ENCODE peak calls at places on chromosomes 4 and X, in four cellular contexts. O is uterus, R is nephron progenitor cell, G is astrocyte of the spinal cord. E is an unnamed sample.

GRCh38 chrX:107742754-107743191 is 32.8 kb downstream of the TSC22D3 start:
- DNase-seq in O (peak), G (no peak), R (peak), E (no peak)

GRCh38 chr4:132564920-132565319 is 584.2 kb upstream of the PCDH10 start:
- DNase-seq in R (no peak), G (no peak), O (no peak), E (no peak)

GRCh38 chrX:71454222-71454621 is 78.7 kb upstream of the OGT start:
- DNase-seq in G (no peak), R (no peak), O (no peak), E (no peak)

GRCh38 chrX:112832481-112833095 is 8.0 kb downstream of the AMOT start:
- DNase-seq in R (no peak), O (no peak), G (peak), E (no peak)

GRCh38 chrX:9340619-9341304 is 124.1 kb upstream of the TBL1X start:
- DNase-seq in G (no peak), O (peak), R (peak), E (peak)

GRCh38 chr4:184400375-184400870 is 73.9 kb downstream of the IRF2 start:
- DNase-seq in R (no peak), G (peak), O (no peak), E (no peak)

GRCh38 chr4:74437866-74438265 is 7.1 kb upstream of the AREG start:
- DNase-seq in G (no peak), R (no peak), O (no peak), E (no peak)

GRCh38 chr4:77795339-77795738 is 23.8 kb downstream of the CNOT6L start:
- DNase-seq in G (no peak), R (no peak), O (no peak), E (no peak)

GRCh38 chr4:165440415-165440882 is 61.6 kb downstream of the CPE start:
- DNase-seq in G (peak), O (no peak), R (no peak), E (no peak)

GRCh38 chr4:134934036-134934806 is 732.6 kb upstream of the PABPC4L start:
- DNase-seq in R (no peak), O (no peak), G (no peak), E (no peak)

GRCh38 chr4:134936014-134936413 is 734.4 kb upstream of the PABPC4L start:
- DNase-seq in O (no peak), G (no peak), R (no peak), E (no peak)

GRCh38 chr4:134935320-134935719 is 733.7 kb upstream of the PABPC4L start:
- DNase-seq in O (no peak), G (no peak), R (peak), E (peak)
- TF ChIP-seq CTCF in O (no peak), G (peak), R (peak), E (peak)

DNA sequence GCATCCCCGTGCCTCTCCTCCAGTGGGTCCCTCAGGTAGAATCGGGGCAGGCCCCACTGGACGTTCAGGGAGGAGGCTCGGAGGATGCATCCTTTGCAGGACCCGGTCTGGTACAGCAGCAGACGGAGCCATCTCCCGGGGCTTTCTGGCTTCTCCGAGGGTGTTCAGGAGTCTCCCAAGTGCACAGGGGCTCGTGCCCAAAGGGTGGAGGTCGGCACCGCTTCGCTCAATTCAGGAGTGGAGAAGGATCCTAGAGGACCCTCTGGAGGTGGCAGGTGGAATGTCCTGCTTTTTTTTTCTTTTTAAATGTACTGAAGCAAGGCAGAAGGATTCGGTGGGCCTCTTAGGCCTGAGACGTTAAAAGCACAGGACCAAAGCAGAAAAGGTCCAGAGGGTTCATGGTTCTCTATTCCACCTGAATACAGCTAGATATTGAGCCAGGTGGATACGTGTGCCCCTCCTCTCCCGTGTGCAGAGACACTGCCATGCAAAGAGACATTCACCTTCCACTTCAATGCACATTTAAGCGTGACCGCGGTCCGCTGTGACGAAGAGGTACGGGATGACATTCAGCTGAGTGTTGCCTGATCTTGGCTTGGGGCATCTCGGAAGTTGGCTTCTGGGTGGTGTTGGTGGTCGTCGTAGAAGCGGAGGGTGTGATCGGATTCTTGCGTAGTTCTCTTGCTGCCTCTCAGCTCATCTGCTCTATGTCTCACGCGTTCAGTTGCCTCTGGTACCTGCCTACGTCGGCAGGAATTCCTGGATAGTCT is 281.2 kb upstream of the AGTR2 start:
- DNase-seq in O (no peak), R (no peak), G (no peak), E (no peak)
- TF ChIP-seq CTCF in O (no peak), R (no peak), G (no peak), E (no peak)

GRCh38 chr4:128220286-128221235 is 67.1 kb downstream of the PGRMC2 start:
- DNase-seq in G (peak), R (no peak), O (no peak), E (no peak)
- TF ChIP-seq CTCF in G (peak), R (no peak), O (no peak), E (peak)

DNA sequence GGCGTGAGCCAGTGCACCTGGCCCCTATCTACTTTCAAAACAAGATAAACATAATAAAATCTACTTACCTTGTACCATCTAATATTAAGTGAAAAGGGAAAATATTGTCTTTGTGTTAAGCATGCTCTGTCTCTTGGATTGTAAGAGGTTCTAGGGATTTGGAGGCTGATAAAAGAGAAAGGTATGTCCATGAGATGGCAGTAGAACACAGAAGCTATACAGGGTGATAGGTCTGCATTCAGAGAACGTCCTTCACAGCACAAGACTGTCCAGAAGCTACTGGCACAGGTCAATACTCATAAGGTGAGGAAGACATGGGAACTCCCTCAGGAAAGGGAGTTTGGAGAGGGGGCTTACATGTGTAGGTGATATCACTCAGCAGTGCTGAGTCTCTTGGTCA is 135.5 kb downstream of the TMEM47 start:
- DNase-seq in R (no peak), O (no peak), G (peak), E (no peak)
- TF ChIP-seq CTCF in R (peak), O (no peak), G (no peak), E (no peak)

GRCh38 chrX:36963069-36963808 is 44.9 kb upstream of the FAM47C start:
- DNase-seq in G (no peak), O (no peak), R (peak), E (no peak)
- TF ChIP-seq CTCF in G (no peak), O (no peak), R (no peak), E (no peak)

GRCh38 chr4:110132822-110133719 is 65.3 kb downstream of the ELOVL6 start:
- DNase-seq in R (no peak), G (no peak), O (no peak), E (no peak)
- TF ChIP-seq CTCF in R (no peak), G (no peak), O (no peak), E (no peak)

DNA sequence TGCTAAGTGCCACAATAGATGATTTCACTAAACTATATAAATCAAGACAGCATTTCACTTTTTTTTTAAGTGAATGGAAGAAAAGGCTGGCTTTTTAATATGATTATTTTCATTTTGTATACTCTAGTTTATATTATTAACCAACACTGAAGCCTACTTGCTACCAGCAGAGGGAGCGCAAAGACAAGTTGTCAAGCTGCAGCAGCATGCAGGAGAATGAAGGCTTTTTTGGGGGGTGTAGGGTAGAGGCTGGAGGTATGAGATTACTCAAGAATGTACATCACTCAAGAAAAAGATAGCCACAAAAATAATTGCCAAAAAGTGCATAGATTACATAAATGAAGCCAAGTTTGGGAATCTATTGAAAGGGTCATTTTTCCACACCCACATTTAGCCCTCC is 519.5 kb downstream of the FGF13 start:
- DNase-seq in R (peak), G (peak), O (no peak), E (peak)
- TF ChIP-seq CTCF in R (peak), G (peak), O (no peak), E (peak)

GRCh38 chr4:145178740-145179139 is 1.6 kb downstream of the OTUD4 start:
- DNase-seq in R (no peak), O (no peak), G (no peak), E (no peak)

GRCh38 chr4:145182212-145182611 is 1.8 kb upstream of the OTUD4 start:
- DNase-seq in R (no peak), G (no peak), O (no peak), E (no peak)

GRCh38 chr4:145179201-145179860 is 1.1 kb downstream of the OTUD4 start:
- DNase-seq in G (peak), O (peak), R (peak), E (peak)

GRCh38 chr4:145181091-145181501 is 707 bp upstream of the OTUD4 start:
- DNase-seq in G (no peak), O (no peak), R (no peak), E (no peak)

GRCh38 chr4:145180298-145181090 is at the start of gene OTUD4:
- DNase-seq in R (peak), G (peak), O (peak), E (peak)
- TF ChIP-seq CTCF in R (no peak), G (peak), O (peak), E (no peak)

DNA sequence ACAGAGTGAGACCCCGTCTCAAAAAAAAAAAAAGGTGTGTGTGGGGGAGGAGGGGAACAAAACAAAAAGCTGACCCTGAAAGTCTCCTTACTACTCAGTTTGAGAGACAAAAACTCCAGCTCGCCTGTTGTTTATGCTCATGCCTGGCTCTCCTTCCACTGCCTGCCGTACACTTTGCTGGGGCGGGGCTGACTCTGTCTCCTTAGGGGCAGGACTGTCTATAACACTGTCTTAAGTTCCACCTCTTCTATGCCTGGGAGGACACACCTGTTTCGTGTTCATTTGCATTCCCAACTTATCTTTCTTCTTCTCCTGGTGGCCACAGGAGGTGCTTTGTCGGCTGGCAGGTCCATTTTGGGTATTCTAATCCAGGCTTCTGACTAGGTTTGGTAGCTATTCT is 81.4 kb downstream of the MTNR1A start:
- DNase-seq in G (no peak), O (no peak), R (no peak), E (no peak)
- TF ChIP-seq CTCF in G (no peak), O (no peak), R (no peak), E (no peak)

E was measured in glutamatergic neuron.